ENCODE peak calls at places on chromosome 4, in eight cellular contexts. B, E, R, L, C, Y, H and O are unnamed samples.

GRCh38 chr4:89009107-89009506 is 47.9 kb downstream of the FAM13A start:
- DNase-seq in B (no peak), E (no peak), R (no peak), L (no peak), C (no peak), Y (no peak), H (no peak), O (no peak)

GRCh38 chr4:105306158-105306781 is 159.6 kb downstream of the TET2 start:
- DNase-seq in B (no peak), E (peak), R (peak), L (no peak), C (no peak), Y (no peak), H (peak), O (peak)

GRCh38 chr4:60134106-60134505 is 1066.0 kb upstream of the ADGRL3 start:
- DNase-seq in B (no peak), E (no peak), R (no peak), L (no peak), C (no peak), Y (no peak), H (no peak), O (no peak)

GRCh38 chr4:99052902-99053301 is 35.7 kb downstream of the ADH5 start:
- DNase-seq in B (no peak), E (no peak), R (no peak), L (no peak), C (no peak), Y (no peak), H (no peak), O (no peak)

GRCh38 chr4:76806757-76807156 is 91.2 kb downstream of the SOWAHB start:
- DNase-seq in B (no peak), E (no peak), R (no peak), L (no peak), C (no peak), Y (no peak), H (no peak), O (no peak)

GRCh38 chr4:179762840-179763239 is 2320.6 kb upstream of the AGA start:
- DNase-seq in B (no peak), E (no peak), R (no peak), L (no peak), C (no peak), Y (no peak), H (no peak), O (no peak)

GRCh38 chr4:8848507-8849265 is 23.0 kb downstream of the HMX1 start:
- DNase-seq in B (no peak), E (no peak), R (no peak), L (no peak), C (peak), Y (no peak), H (no peak), O (no peak)

GRCh38 chr4:4838602-4839470 is 20.6 kb upstream of the MSX1 start:
- DNase-seq in B (peak), E (no peak), R (no peak), L (no peak), C (no peak), Y (no peak), H (no peak), O (no peak)

GRCh38 chr4:67935888-67936287 is 27.4 kb downstream of the TMPRSS11A start:
- DNase-seq in B (no peak), E (no peak), R (no peak), L (no peak), C (no peak), Y (no peak), H (no peak), O (no peak)

GRCh38 chr4:149160370-149160769 is 655.3 kb downstream of the IQCM start:
- DNase-seq in B (no peak), E (no peak), R (no peak), L (no peak), C (no peak), Y (no peak), H (no peak), O (no peak)

GRCh38 chr4:7588002-7588401 is 153.3 kb upstream of the PSAPL1 start:
- DNase-seq in B (no peak), E (no peak), R (no peak), L (no peak), C (no peak), Y (no peak), H (no peak), O (no peak)

GRCh38 chr4:151960449-151961246 is 199.8 kb upstream of the GATB start:
- DNase-seq in B (peak), E (no peak), R (peak), L (no peak), C (no peak), Y (no peak), H (no peak), O (no peak)

GRCh38 chr4:81470456-81471327 is 1.0 kb downstream of the RASGEF1B start:
- DNase-seq in B (no peak), E (no peak), R (peak), L (no peak), C (peak), Y (peak), H (no peak), O (peak)

GRCh38 chr4:69532125-69532524 is 36.4 kb upstream of the UGT2B4 start:
- DNase-seq in B (no peak), E (no peak), R (no peak), L (no peak), C (no peak), Y (no peak), H (no peak), O (no peak)

GRCh38 chr4:173436866-173437265 is 38.0 kb upstream of the SCRG1 start:
- DNase-seq in B (no peak), E (no peak), R (no peak), L (no peak), C (no peak), Y (no peak), H (no peak), O (no peak)

GRCh38 chr4:48093949-48094550 is 40.0 kb downstream of the TXK start:
- DNase-seq in B (no peak), E (peak), R (no peak), L (peak), C (no peak), Y (no peak), H (no peak), O (no peak)

GRCh38 chr4:119897260-119897659 is 169.4 kb downstream of the MAD2L1 start:
- DNase-seq in B (no peak), E (no peak), R (no peak), L (no peak), C (no peak), Y (no peak), H (no peak), O (no peak)

GRCh38 chr4:1578968-1579833 is 104.9 kb downstream of the FAM53A start:
- DNase-seq in B (peak), E (peak), R (no peak), L (peak), C (peak), Y (peak), H (peak), O (no peak)

GRCh38 chr4:170089274-170089742 is 448 bp downstream of the AADAT start:
- DNase-seq in B (peak), E (peak), R (peak), L (peak), C (peak), Y (no peak), H (no peak), O (no peak)

GRCh38 chr4:74635490-74636123 is 158.7 kb downstream of the BTC start:
- DNase-seq in B (no peak), E (no peak), R (no peak), L (no peak), C (no peak), Y (no peak), H (no peak), O (no peak)

GRCh38 chr4:7171191-7171900 is 21.0 kb upstream of the SORCS2 start:
- DNase-seq in B (no peak), E (no peak), R (no peak), L (no peak), C (no peak), Y (no peak), H (no peak), O (no peak)

GRCh38 chr4:140049024-140049923 is 104.7 kb downstream of the MAML3 start:
- DNase-seq in B (peak), E (peak), R (peak), L (peak), C (peak), Y (no peak), H (no peak), O (peak)

GRCh38 chr4:24702266-24702665 is 93.1 kb upstream of the SOD3 start:
- DNase-seq in B (no peak), E (no peak), R (no peak), L (no peak), C (no peak), Y (no peak), H (no peak), O (no peak)

GRCh38 chr4:116386856-116387255 is 698.5 kb downstream of the TRAM1L1 start:
- DNase-seq in B (no peak), E (no peak), R (no peak), L (no peak), C (no peak), Y (no peak), H (no peak), O (no peak)

GRCh38 chr4:73069338-73070071 is at the start of gene COX18:
- DNase-seq in B (peak), E (peak), R (peak), L (peak), C (peak), Y (peak), H (peak), O (peak)

GRCh38 chr4:148240241-148240640 is 202.0 kb downstream of the NR3C2 start:
- DNase-seq in B (no peak), E (no peak), R (no peak), L (no peak), C (no peak), Y (no peak), H (no peak), O (no peak)

GRCh38 chr4:35182451-35182850 is 1061.9 kb downstream of the ARAP2 start:
- DNase-seq in B (no peak), E (no peak), R (no peak), L (no peak), C (no peak), Y (no peak), H (no peak), O (no peak)

GRCh38 chr4:40214038-40214437 is 17.2 kb downstream of the RHOH start:
- DNase-seq in B (no peak), E (no peak), R (no peak), L (no peak), C (no peak), Y (peak), H (no peak), O (no peak)

GRCh38 chr4:2359591-2360390 is 58.7 kb downstream of the ZFYVE28 start:
- DNase-seq in B (no peak), E (no peak), R (no peak), L (no peak), C (no peak), Y (no peak), H (no peak), O (no peak)